ENCODE peak calls at places on chromosomes 2 and 18, in ten cellular contexts. T is C1 segment of cervical spinal cord; Y is dermis microvascular lymphatic vessel endothelial cell; L is GDM1; N is activated naive CD8-positive, alpha-beta T cell treated with anti-CD3 and anti-CD28 coated beads, Interleukin-2, amount 50 U/mL, for 24 hours; O is fibroblast of mammary gland; V is GM12892; W is stimulated activated CD4-positive, alpha-beta T cell treated with anti-CD3 and anti-CD28 coated beads, Interleukin-12 subunit alpha, Interleukin-12 subunit beta, amount 100 ng/mL, for 4 hours; F is fibroblast of the aortic adventitia; Q is left colon. H is an unnamed sample.

GRCh38 chr2:142100967-142101366 is 29.8 kb downstream of the LRP1B start:
- DNase-seq in T (no peak), Y (no peak), L (no peak), N (no peak), O (no peak), V (no peak), W (no peak), F (no peak), Q (peak), H (no peak)

GRCh38 chr2:233418761-233419625 is 64.7 kb downstream of the DGKD start:
- DNase-seq in T (no peak), Y (peak), L (no peak), N (peak), O (peak), V (no peak), W (no peak), F (no peak), Q (peak), H (no peak)

GRCh38 chr2:226308981-226309380 is 490.6 kb downstream of the IRS1 start:
- DNase-seq in T (no peak), Y (no peak), L (no peak), N (no peak), O (peak), V (no peak), W (no peak), F (peak), Q (no peak), H (no peak)

GRCh38 chr2:28442328-28442727 is 49.7 kb downstream of the FOSL2 start:
- DNase-seq in T (no peak), Y (no peak), L (no peak), N (no peak), O (peak), V (no peak), W (no peak), F (no peak), Q (no peak), H (no peak)

GRCh38 chr2:226123307-226123706 is 676.3 kb downstream of the IRS1 start:
- DNase-seq in T (no peak), Y (no peak), L (no peak), N (no peak), O (peak), V (no peak), W (no peak), F (peak), Q (no peak), H (no peak)

GRCh38 chr2:155997538-155997937 is 335.0 kb downstream of the NR4A2 start:
- DNase-seq in T (no peak), Y (no peak), L (no peak), N (no peak), O (no peak), V (no peak), W (no peak), F (no peak), Q (no peak), H (no peak)

GRCh38 chr2:229675569-229675968 is 38.8 kb downstream of the DNER start:
- DNase-seq in T (no peak), Y (no peak), L (no peak), N (no peak), O (no peak), V (no peak), W (no peak), F (no peak), Q (no peak), H (no peak)

GRCh38 chr2:38296381-38296780 is 80.7 kb downstream of the ATL2 start:
- DNase-seq in T (no peak), Y (no peak), L (no peak), N (no peak), O (no peak), V (no peak), W (no peak), F (no peak), Q (no peak), H (no peak)

GRCh38 chr2:80073134-80073561 is 231.4 kb downstream of the LRRTM1 start:
- DNase-seq in T (peak), Y (peak), L (peak), N (peak), O (peak), V (peak), W (no peak), F (peak), Q (peak), H (peak)

GRCh38 chr2:13353083-13353482 is 636.3 kb downstream of the TRIB2 start:
- DNase-seq in T (no peak), Y (no peak), L (no peak), N (no peak), O (no peak), V (no peak), W (no peak), F (no peak), Q (no peak), H (no peak)

GRCh38 chr2:55883339-55883738 is 40.2 kb downstream of the EFEMP1 start:
- DNase-seq in T (no peak), Y (peak), L (no peak), N (no peak), O (peak), V (no peak), W (no peak), F (peak), Q (no peak), H (no peak)

GRCh38 chr2:198059800-198060199 is 255.4 kb downstream of the PLCL1 start:
- DNase-seq in T (no peak), Y (no peak), L (no peak), N (no peak), O (no peak), V (no peak), W (no peak), F (no peak), Q (no peak), H (no peak)

GRCh38 chr18:72993245-72993644 is 125.5 kb upstream of the NETO1 start:
- DNase-seq in T (no peak), Y (no peak), L (no peak), N (no peak), O (no peak), V (no peak), W (no peak), F (no peak), Q (no peak), H (no peak)

GRCh38 chr18:56433919-56434318 is 204.5 kb downstream of the TXNL1 start:
- DNase-seq in T (no peak), Y (no peak), L (no peak), N (no peak), O (no peak), V (no peak), W (no peak), F (no peak), Q (no peak), H (no peak)

GRCh38 chr2:113277474-113278072 is 1.1 kb downstream of the PAX8 start:
- DNase-seq in T (no peak), Y (no peak), L (no peak), N (no peak), O (no peak), V (no peak), W (no peak), F (no peak), Q (no peak), H (no peak)

GRCh38 chr18:13611616-13612110 is 114.7 kb downstream of the FAM210A start:
- DNase-seq in T (no peak), Y (peak), L (peak), N (no peak), O (peak), V (no peak), W (no peak), F (peak), Q (peak), H (no peak)

GRCh38 chr2:104901037-104901851 is 47.3 kb downstream of the POU3F3 start:
- DNase-seq in T (no peak), Y (no peak), L (no peak), N (no peak), O (no peak), V (no peak), W (no peak), F (no peak), Q (no peak), H (no peak)

GRCh38 chr2:226427538-226428307 is 371.9 kb downstream of the IRS1 start:
- DNase-seq in T (no peak), Y (no peak), L (no peak), N (no peak), O (peak), V (no peak), W (no peak), F (peak), Q (no peak), H (no peak)

GRCh38 chr2:226143097-226143496 is 656.5 kb downstream of the IRS1 start:
- DNase-seq in T (no peak), Y (no peak), L (no peak), N (no peak), O (no peak), V (no peak), W (no peak), F (no peak), Q (no peak), H (no peak)

GRCh38 chr2:41900299-41900698 is 147.5 kb upstream of the PKDCC start:
- DNase-seq in T (no peak), Y (no peak), L (no peak), N (no peak), O (no peak), V (no peak), W (no peak), F (peak), Q (no peak), H (no peak)

GRCh38 chr18:77081387-77081773 is 51.2 kb downstream of the MBP start:
- DNase-seq in T (no peak), Y (no peak), L (peak), N (no peak), O (peak), V (no peak), W (no peak), F (peak), Q (no peak), H (no peak)